ENCODE peak calls at places on chromosomes 6 and 20, in four cellular contexts. Y is K562, C is HepG2, E is SK-N-SH. X is an unnamed sample.

GRCh38 chr6:63441266-63441956 is 121.6 kb upstream of the LGSN start:
- DNase-seq in Y (peak; percentile 18), C (no peak), E (peak; percentile 14), X (no peak)

GRCh38 chr6:101761124-101761601 is 367.7 kb downstream of the GRIK2 start:
- DNase-seq in Y (no peak), E (no peak), C (no peak), X (no peak)

GRCh38 chr6:85405175-85405852 is 44.6 kb upstream of the NT5E start:
- DNase-seq in Y (no peak), C (peak; percentile 98), E (no peak), X (no peak)

GRCh38 chr6:34249469-34250370 is 914 bp upstream of the SMIM29 start:
- DNase-seq in E (no peak), C (no peak), Y (peak; percentile 3), X (no peak)

GRCh38 chr6:81894788-81895221 is 142.3 kb upstream of the TENT5A start:
- DNase-seq in C (peak; percentile 67), E (no peak), Y (no peak), X (no peak)

GRCh38 chr20:57087705-57088104 is 178.7 kb downstream of the BMP7 start:
- DNase-seq in C (no peak), E (no peak), Y (no peak), X (no peak)

GRCh38 chr6:41074692-41075436 is 2.1 kb downstream of the NFYA start:
- DNase-seq in E (no peak), Y (no peak), C (peak; percentile 60), X (no peak)

GRCh38 chr6:142839686-142840040 is 105.3 kb downstream of the HIVEP2 start:
- DNase-seq in C (no peak), Y (no peak), E (no peak), X (no peak)

GRCh38 chr20:30811896-30812671 is 445.4 kb upstream of the DEFB115 start:
- DNase-seq in Y (peak; percentile 79), E (peak; percentile 88), C (no peak), X (no peak)

GRCh38 chr20:44401770-44402390 is 46.4 kb downstream of the HNF4A start:
- DNase-seq in Y (no peak), C (no peak), E (no peak), X (no peak)

GRCh38 chr20:60948230-60948629 is 303.8 kb upstream of the CDH4 start:
- DNase-seq in Y (no peak), C (no peak), E (no peak), X (no peak)

GRCh38 chr20:62822788-62823651 is 6.2 kb downstream of the COL9A3 start:
- DNase-seq in C (peak; percentile 98), E (peak; percentile 89), Y (peak; percentile 80), X (peak; percentile 85)

GRCh38 chr6:166910601-166911000 is 45.7 kb downstream of the RNASET2 start:
- DNase-seq in C (no peak), E (no peak), Y (no peak), X (no peak)

GRCh38 chr20:38589967-38590681 is 9.1 kb downstream of the ADIG start:
- DNase-seq in C (no peak), Y (no peak), E (no peak), X (no peak)

DNA sequence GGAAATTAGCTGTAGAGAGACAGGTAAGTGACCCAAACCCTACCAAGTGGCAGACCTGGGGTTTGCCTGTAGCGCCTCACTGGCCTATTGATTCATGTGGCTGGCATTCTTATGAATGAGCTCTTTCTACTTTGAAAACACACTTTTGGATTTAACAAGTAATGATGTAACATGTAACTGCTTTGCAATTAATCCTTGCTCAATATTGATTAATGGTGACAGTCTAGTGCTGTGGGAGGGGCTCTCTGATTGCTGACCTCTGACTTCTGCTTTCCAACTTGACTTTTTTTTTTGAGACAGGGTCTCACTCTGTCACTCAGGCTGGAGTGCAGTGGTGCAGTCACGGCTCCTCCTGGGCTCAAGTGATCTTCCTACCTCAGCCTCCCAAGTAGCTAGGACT is 82.7 kb downstream of the TIAM2 start:
- DNase-seq in C (peak; percentile 40), Y (no peak), E (no peak), X (no peak)
- TF ChIP-seq ELF1 in C (no peak), Y (no peak), E (no peak), X (no peak)

GRCh38 chr6:74936886-74937285 is 269.0 kb downstream of the COL12A1 start:
- DNase-seq in C (no peak), Y (no peak), E (no peak), X (no peak)
- TF ChIP-seq ELF1 in C (no peak), Y (no peak), E (no peak), X (no peak)

DNA sequence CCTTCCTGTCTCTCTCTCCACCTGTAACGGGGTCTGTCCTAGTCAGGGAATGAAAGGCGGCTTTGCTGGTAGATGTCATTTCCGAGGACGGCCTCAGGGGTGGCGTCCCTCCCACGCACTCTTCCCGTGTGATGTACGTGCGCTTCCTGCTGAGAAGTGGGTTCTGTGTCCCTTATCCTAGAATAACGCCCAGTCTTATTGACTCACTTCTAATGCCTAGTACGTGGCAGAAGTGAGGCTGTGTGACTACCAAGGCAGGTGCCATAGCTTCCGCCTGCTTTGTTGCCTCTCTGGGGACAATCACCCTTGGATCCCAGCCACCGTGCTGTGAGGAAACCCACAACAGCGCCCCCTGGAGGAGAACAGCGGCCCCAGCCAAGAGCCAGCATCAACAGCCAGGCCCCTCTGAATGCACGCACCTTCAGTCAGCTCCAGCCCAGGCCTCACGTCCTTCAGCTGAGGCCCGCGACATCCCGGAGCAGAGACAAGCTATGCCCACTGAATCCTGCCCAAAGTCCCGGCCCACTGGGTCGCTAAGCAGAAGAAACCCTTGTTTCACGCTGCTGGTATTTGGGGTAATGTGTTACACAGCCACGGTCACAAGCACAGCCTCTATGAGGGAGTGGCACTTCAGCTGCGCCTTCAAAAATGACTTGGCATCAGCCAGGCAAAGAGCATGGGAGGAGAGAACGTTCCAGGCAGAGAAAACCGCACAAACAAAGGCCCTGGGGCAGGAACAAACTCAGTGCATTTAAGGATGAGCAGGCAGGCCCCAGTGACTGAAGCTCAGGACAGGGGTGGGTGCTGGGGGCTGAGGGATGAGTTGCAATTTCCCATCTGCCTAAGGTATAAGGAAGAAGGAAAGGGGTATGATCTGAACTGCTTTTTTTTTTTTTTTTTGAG is 224.2 kb downstream of the NFATC2 start:
- DNase-seq in E (peak; percentile 78), Y (peak; percentile 79), C (peak; percentile 47), X (peak; percentile 51)
- TF ChIP-seq ELF1 in E (no peak), Y (no peak), C (no peak), X (no peak)

GRCh38 chr6:131096786-131097185 is 33.7 kb upstream of the EPB41L2 start:
- DNase-seq in C (no peak), Y (no peak), E (no peak), X (no peak)
- TF ChIP-seq ELF1 in C (no peak), Y (no peak), E (no peak), X (no peak)

X was measured in HCT116.